ENCODE peak calls at places on chromosomes 6 and 20, in four cellular contexts. Z, R, N and I are unnamed samples.

GRCh38 chr20:24419786-24420185 is 49.6 kb upstream of the SYNDIG1 start:
- DNase-seq in R (no peak), Z (no peak), N (no peak), I (no peak)

GRCh38 chr20:49699200-49699992 is 14.3 kb downstream of the B4GALT5 start:
- DNase-seq in R (no peak), N (no peak), Z (no peak), I (no peak)

GRCh38 chr6:159890201-159890600 is 587 bp upstream of the MAS1 start:
- DNase-seq in Z (no peak), R (no peak), N (no peak), I (peak; percentile 26)

GRCh38 chr6:36955136-36955535 is 598 bp downstream of the PI16 start:
- DNase-seq in N (no peak), R (no peak), Z (no peak), I (no peak)

GRCh38 chr6:82270791-82271392 is 23.3 kb upstream of the IBTK start:
- DNase-seq in R (no peak), Z (no peak), N (no peak), I (no peak)

GRCh38 chr6:63804381-63804956 is 168.9 kb downstream of the PHF3 start:
- DNase-seq in R (no peak), N (peak; percentile 56), Z (no peak), I (no peak)

GRCh38 chr20:61280217-61280980 is 28.3 kb downstream of the CDH4 start:
- DNase-seq in R (no peak), N (no peak), Z (no peak), I (no peak)

GRCh38 chr6:10837009-10837691 is 1.2 kb downstream of the MAK start:
- DNase-seq in N (no peak), Z (no peak), R (no peak), I (no peak)

GRCh38 chr20:47905628-47906487 is 120.6 kb upstream of the SULF2 start:
- DNase-seq in Z (no peak), R (no peak), N (no peak), I (no peak)

GRCh38 chr6:143408151-143408786 is 42.2 kb downstream of the ADAT2 start:
- DNase-seq in N (no peak), R (no peak), Z (no peak), I (no peak)

GRCh38 chr6:82818727-82819126 is 246.9 kb downstream of the UBE3D start:
- DNase-seq in R (no peak), N (peak; percentile 46), Z (no peak), I (no peak)

GRCh38 chr6:131372535-131372934 is 200.5 kb upstream of the ARG1 start:
- DNase-seq in N (no peak), R (no peak), Z (no peak), I (no peak)

GRCh38 chr6:30100585-30101422 is 12.1 kb downstream of the TRIM31 start:
- DNase-seq in N (no peak), R (no peak), Z (peak; percentile 73), I (no peak)

GRCh38 chr20:12970372-12970821 is 38.4 kb upstream of the SPTLC3 start:
- DNase-seq in R (no peak), Z (no peak), N (peak; percentile 16), I (no peak)

GRCh38 chr6:33965766-33966165 is 162.0 kb upstream of the MLN start:
- DNase-seq in R (no peak), Z (no peak), N (no peak), I (no peak)

GRCh38 chr6:148704539-148704938 is 42.3 kb upstream of the UST start:
- DNase-seq in N (no peak), R (no peak), Z (no peak), I (no peak)

GRCh38 chr6:10520468-10520867 is 683 bp upstream of the GCNT2 start:
- DNase-seq in N (no peak), Z (no peak), R (no peak), I (no peak)

GRCh38 chr6:5989141-5989723 is 17.5 kb downstream of the NRN1 start:
- DNase-seq in N (no peak), R (no peak), Z (no peak), I (peak; percentile 57)

GRCh38 chr6:110334425-110335158 is 23.6 kb downstream of the METTL24 start:
- DNase-seq in R (peak; percentile 79), Z (no peak), N (no peak), I (no peak)

DNA sequence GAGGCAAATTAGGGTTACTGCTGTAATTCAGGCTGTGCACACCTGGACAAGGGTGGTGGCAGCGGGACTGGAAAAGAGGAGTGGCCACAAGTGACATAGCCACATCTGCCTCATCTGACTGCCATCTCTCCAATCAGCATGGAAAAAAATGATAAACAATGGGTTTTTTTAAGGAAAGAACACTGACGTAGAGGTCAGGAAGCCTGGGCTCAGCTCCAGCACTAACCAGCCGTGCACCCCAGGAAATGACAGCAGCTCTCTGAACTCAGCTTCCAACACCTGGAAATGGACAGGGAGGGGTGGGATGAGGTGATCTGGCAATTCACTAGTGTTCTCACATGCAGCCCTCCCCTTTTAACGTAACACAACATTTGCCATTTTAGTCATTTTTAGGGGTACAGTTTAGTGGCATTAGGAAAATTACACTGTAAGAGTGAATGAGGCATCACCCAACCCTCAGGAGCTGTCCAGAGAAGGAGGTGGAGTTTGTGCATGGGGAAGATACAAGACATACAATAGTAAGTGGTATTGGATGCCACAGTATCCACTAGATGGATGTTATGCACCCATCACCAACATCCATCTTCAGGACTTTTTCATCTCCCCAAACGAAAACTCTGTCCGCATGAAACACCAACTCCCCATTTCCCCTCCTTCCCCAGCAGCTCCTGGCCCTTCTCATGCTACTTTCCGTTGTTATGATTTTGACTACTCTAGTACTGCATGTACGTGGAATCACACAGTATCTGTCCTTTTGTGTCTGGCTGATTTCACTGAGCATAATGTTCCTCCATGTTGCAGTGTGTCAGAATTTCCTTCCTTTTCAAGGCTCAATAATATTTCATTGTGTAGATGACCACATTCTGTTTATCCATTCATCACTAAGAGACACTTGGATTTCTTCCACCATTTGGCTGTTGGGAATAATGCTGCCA is 215.5 kb upstream of the ECI2 start:
- DNase-seq in N (no peak), R (no peak), Z (no peak), I (no peak)
- H3K4me3 ChIP-seq in N (no peak overlapping the region), R (no peak overlapping the region), Z (no peak overlapping the region), I (peak overlapping the region; percentile 62)

GRCh38 chr6:168967556-168967955 is 286.1 kb downstream of the THBS2 start:
- DNase-seq in N (no peak), Z (no peak), R (no peak), I (no peak)

GRCh38 chr6:168968801-168969200 is 284.8 kb downstream of the THBS2 start:
- DNase-seq in R (no peak), N (no peak), Z (no peak), I (no peak)

GRCh38 chr6:168971549-168971948 is 282.1 kb downstream of the THBS2 start:
- DNase-seq in N (no peak), R (no peak), Z (no peak), I (no peak)

GRCh38 chr6:168964138-168964892 is 289.3 kb downstream of the THBS2 start:
- DNase-seq in N (no peak), R (no peak), Z (no peak), I (no peak)

GRCh38 chr6:168968228-168968627 is 285.4 kb downstream of the THBS2 start:
- DNase-seq in R (peak; percentile 86), N (no peak), Z (no peak), I (no peak)
- TF ChIP-seq CTCF in R (no peak), N (no peak), Z (no peak), I (no peak)

DNA sequence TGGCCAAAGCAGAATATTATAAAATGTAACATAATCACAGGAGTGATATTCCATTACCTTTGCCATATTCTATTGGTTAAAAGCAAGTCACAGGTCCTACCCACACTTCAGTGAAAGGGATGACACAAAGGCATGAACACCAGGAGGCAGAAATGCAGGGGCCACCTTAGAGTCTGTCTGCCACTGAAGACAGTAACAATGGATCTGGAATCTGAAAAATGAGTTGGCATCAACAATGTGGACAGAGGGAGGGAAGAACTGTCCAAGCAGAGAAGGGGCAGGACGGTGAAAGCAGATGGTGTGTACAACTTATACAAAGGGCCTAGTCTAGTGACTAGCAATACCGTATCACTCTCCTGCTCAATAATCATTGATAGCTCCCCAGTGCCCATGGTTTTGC is 6.6 kb upstream of the LPIN3 start:
- DNase-seq in Z (no peak), R (peak; percentile 49), N (no peak), I (no peak)
- H3K27ac ChIP-seq in Z (no peak overlapping the region), R (peak overlapping the region; percentile 9), N (no peak overlapping the region), I (no peak overlapping the region)

DNA sequence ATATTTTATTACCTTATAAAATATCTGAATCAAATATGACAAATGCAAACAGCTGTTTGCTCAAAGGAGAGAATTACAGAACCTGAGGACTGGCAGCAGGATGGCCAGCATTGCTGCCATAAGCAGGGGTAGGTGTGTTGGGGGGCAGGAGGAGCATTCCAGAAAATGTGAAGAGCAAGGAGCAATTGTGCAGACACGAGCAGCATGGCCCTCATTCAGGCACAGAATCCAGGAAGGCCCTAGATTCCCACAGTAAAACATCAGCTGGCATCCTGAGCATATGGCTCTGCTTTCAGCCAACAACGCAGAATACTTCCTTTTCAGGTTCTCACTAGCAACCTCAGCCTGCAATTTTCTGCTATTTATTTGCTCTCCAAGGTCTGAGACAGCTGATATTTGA is 243.4 kb upstream of the POU3F2 start:
- DNase-seq in N (no peak), Z (no peak), R (no peak), I (no peak)
- H3K4me3 ChIP-seq in N (no peak overlapping the region), Z (no peak overlapping the region), R (no peak overlapping the region), I (no peak overlapping the region)

GRCh38 chr6:56505861-56506260 is 136.8 kb downstream of the DST start:
- DNase-seq in N (no peak), R (no peak), Z (no peak), I (no peak)
- TF ChIP-seq CTCF in N (no peak), R (no peak), Z (no peak), I (no peak)

GRCh38 chr6:47105469-47106188 is 63.5 kb upstream of the ADGRF1 start:
- DNase-seq in Z (no peak), R (no peak), N (no peak), I (no peak)
- H3K27ac ChIP-seq in Z (no peak overlapping the region), R (no peak overlapping the region), N (no peak overlapping the region), I (no peak overlapping the region)

GRCh38 chr20:22579119-22579427 is 5.3 kb downstream of the FOXA2 start:
- DNase-seq in Z (peak; percentile 84), R (no peak), N (no peak), I (no peak)
- H3K4me3 ChIP-seq in Z (peak overlapping the region; percentile 41), R (no peak overlapping the region), N (no peak overlapping the region), I (peak overlapping the region; percentile 32)